ENCODE peak calls at places on chromosome 12, in five cellular contexts. One of them, this sample, is unnamed.
A peak's percentile ranks its signal among the peaks of the same experiment; 100 is the strongest.

GRCh38 chr12:8687846-8688601 is 9.8 kb upstream of the RIMKLB start:
- DNase-seq in AG09319: peak; percentile 54
- DNase-seq in hepatocyte: peak; percentile 81
- DNase-seq in tibial artery: peak; percentile 84
- DNase-seq in cardiac muscle cell: peak; percentile 90
- DNase-seq in this sample: no peak

GRCh38 chr12:120067901-120068300 is 48.7 kb downstream of the RAB35 start:
- DNase-seq in cardiac muscle cell: no peak
- DNase-seq in AG09319: no peak
- DNase-seq in hepatocyte: no peak
- DNase-seq in tibial artery: no peak
- DNase-seq in this sample: no peak

GRCh38 chr12:57740656-57741412 is 2.3 kb upstream of the AGAP2 start:
- DNase-seq in hepatocyte: no peak
- DNase-seq in AG09319: no peak
- DNase-seq in cardiac muscle cell: no peak
- DNase-seq in tibial artery: no peak
- DNase-seq in this sample: no peak

GRCh38 chr12:127075981-127076380 is 1191.0 kb upstream of the TMEM132C start:
- DNase-seq in hepatocyte: no peak
- DNase-seq in cardiac muscle cell: no peak
- DNase-seq in AG09319: no peak
- DNase-seq in tibial artery: no peak
- DNase-seq in this sample: no peak

GRCh38 chr12:108514973-108515814 is at the start of gene FICD:
- DNase-seq in AG09319: peak; percentile 89
- DNase-seq in tibial artery: peak; percentile 100
- DNase-seq in cardiac muscle cell: peak; percentile 98
- DNase-seq in hepatocyte: peak; percentile 99
- DNase-seq in this sample: peak; percentile 99

GRCh38 chr12:16310934-16311333 is 33.4 kb upstream of the SLC15A5 start:
- DNase-seq in AG09319: no peak
- DNase-seq in cardiac muscle cell: no peak
- DNase-seq in tibial artery: no peak
- DNase-seq in hepatocyte: no peak
- DNase-seq in this sample: no peak

GRCh38 chr12:92107094-92107493 is 38.6 kb downstream of the BTG1 start:
- DNase-seq in hepatocyte: no peak
- DNase-seq in AG09319: no peak
- DNase-seq in tibial artery: no peak
- DNase-seq in cardiac muscle cell: no peak
- DNase-seq in this sample: no peak

GRCh38 chr12:26135010-26135420 is 10.2 kb upstream of the BHLHE41 start:
- DNase-seq in cardiac muscle cell: peak; percentile 56
- DNase-seq in AG09319: no peak
- DNase-seq in hepatocyte: no peak
- DNase-seq in tibial artery: peak; percentile 68
- DNase-seq in this sample: no peak

GRCh38 chr12:6925543-6926279 is 2.0 kb upstream of the ATN1 start:
- DNase-seq in tibial artery: peak; percentile 92
- DNase-seq in AG09319: peak; percentile 64
- DNase-seq in hepatocyte: peak; percentile 82
- DNase-seq in cardiac muscle cell: peak; percentile 89
- DNase-seq in this sample: no peak

GRCh38 chr12:77830502-77830901 is at the start of gene NAV3:
- DNase-seq in AG09319: no peak
- DNase-seq in tibial artery: no peak
- DNase-seq in cardiac muscle cell: peak; percentile 71
- DNase-seq in hepatocyte: no peak
- DNase-seq in this sample: no peak

GRCh38 chr12:2198542-2198941 is 145.8 kb downstream of the CACNA1C start:
- DNase-seq in cardiac muscle cell: no peak
- DNase-seq in AG09319: no peak
- DNase-seq in tibial artery: peak; percentile 13
- DNase-seq in hepatocyte: no peak
- DNase-seq in this sample: no peak
- TF ChIP-seq CTCF in cardiac muscle cell: no peak
- TF ChIP-seq CTCF in AG09319: no peak
- TF ChIP-seq CTCF in tibial artery: no peak
- TF ChIP-seq CTCF in hepatocyte: no peak
- TF ChIP-seq CTCF in this sample: no peak

DNA sequence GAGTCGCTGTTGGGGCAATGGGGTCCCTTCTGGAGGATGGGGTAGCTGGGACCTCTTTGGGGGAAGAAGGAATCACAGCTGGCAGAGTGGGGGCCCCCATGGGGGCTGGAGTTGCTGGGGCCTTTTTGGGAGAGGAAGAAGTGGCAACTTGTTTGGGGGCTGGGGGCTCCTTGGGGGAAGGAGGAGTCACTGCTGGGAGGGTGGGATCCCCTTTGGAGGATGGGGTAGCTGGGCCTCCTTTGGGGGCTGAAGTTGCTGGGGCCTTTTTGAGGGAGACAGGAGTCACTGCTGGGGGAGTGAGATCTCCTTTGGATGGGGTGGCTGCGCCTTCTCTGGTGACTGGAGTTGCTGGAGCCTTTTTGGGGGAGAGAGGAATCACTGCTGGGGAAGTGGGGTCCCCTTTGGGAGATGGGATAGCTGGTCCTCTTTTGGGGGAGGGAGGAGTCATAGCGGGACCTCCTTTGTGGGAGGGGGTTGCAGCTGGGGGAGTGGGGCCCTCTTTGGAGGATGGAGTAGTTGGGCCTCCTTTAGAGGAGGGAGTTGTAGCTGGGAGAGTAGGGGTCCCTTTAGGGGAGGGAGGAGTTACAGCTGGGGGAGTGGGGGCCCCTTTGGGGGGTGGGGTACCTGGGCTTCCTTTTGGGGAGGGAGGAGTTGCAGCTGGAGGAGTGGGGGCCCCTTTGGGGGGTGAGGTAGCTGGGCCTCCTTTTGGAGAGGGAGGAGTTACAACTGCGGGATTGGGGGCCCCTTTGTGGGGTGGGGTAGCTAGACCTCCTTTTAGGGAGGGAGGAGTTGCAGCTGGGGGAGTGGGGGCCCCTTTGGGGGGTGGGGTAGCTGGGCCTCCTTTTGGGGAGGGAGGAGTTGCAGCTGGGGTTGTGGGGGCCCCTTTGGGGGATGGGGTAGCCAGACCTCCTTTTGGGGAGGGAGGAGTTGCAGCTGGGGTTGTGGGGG is 7.9 kb downstream of the NACA start:
- DNase-seq in cardiac muscle cell: no peak
- DNase-seq in AG09319: no peak
- DNase-seq in hepatocyte: no peak
- DNase-seq in tibial artery: peak; percentile 48
- DNase-seq in this sample: no peak
- TF ChIP-seq CTCF in cardiac muscle cell: no peak
- TF ChIP-seq CTCF in AG09319: no peak
- TF ChIP-seq CTCF in hepatocyte: no peak
- TF ChIP-seq CTCF in tibial artery: no peak
- TF ChIP-seq CTCF in this sample: no peak

DNA sequence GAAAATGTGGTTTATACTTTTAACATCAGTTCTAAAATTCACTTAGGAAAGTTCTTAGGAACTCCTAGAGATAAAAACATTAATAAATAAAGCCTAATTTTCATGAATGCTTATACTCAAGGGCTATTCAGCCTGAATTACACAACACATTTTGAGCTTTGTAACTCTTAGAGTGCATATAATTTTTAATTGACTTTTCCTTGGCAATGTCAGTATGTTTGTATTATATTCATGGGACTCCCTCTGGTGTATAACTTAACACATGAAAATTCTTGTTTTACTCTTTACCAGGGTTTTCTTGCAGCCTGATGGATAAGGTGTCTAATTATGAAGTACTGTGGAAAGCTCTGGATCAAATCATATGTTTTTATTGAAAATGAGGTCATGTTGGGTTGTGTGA is 150.6 kb upstream of the HMGA2 start:
- DNase-seq in cardiac muscle cell: peak; percentile 62
- DNase-seq in tibial artery: no peak
- DNase-seq in AG09319: no peak
- DNase-seq in hepatocyte: no peak
- DNase-seq in this sample: no peak
- TF ChIP-seq CTCF in cardiac muscle cell: peak; percentile 14
- TF ChIP-seq CTCF in tibial artery: peak; percentile 32
- TF ChIP-seq CTCF in AG09319: no peak
- TF ChIP-seq CTCF in hepatocyte: peak; percentile 14
- TF ChIP-seq CTCF in this sample: no peak

DNA sequence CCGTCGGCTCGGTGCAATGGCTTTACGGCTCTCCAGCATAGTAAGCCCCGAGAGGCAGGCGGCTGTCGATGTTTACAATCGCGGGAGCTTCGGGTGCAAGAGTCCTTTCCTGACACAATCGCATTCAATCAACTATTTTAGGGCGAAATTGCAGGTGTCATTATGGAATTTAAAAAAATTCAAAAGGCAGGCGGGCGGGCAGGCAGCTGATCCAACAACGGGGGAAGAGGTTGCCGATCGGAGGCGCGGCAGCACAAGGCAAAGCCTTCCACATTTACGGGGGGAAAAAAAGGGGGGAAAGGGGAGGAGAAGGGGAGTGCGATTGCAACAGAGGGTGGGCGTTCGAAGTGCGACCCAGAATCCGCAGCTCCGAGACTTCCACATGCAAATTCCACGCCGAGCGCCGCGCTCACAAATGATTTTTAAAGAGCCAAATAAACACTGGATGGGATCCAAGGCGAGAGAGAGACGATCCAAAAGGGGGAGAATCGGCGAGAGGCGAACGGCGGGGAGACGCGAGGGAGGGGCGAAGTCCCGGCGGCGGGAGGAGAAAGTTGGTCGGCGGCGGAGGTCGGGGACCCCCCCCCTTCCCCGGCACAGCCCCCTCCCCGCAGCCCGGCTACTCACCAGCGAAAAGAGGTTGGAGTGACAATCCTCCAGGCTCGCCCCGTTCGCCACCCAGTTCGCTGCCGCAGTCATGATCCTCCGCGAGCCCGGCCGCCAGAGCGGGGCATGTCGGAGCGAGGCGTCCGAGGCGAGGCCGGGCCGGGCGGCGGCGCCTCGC is 868 bp downstream of the MED13L start:
- DNase-seq in hepatocyte: peak; percentile 89
- DNase-seq in tibial artery: peak; percentile 81
- DNase-seq in cardiac muscle cell: peak; percentile 79
- DNase-seq in AG09319: peak; percentile 28
- DNase-seq in this sample: peak; percentile 33
- TF ChIP-seq CTCF in hepatocyte: peak; percentile 30
- TF ChIP-seq CTCF in tibial artery: no peak
- TF ChIP-seq CTCF in cardiac muscle cell: no peak
- TF ChIP-seq CTCF in AG09319: peak; percentile 31
- TF ChIP-seq CTCF in this sample: no peak

GRCh38 chr12:103503546-103504480 is 8.0 kb upstream of the C12orf42 start:
- DNase-seq in AG09319: no peak
- DNase-seq in hepatocyte: peak; percentile 60
- DNase-seq in tibial artery: no peak
- DNase-seq in cardiac muscle cell: no peak
- DNase-seq in this sample: no peak
- TF ChIP-seq CTCF in AG09319: no peak
- TF ChIP-seq CTCF in hepatocyte: peak; percentile 48
- TF ChIP-seq CTCF in tibial artery: no peak
- TF ChIP-seq CTCF in cardiac muscle cell: no peak
- TF ChIP-seq CTCF in this sample: no peak

GRCh38 chr12:3311027-3311402 is 180.0 kb upstream of the PRMT8 start:
- DNase-seq in hepatocyte: peak; percentile 82
- DNase-seq in AG09319: no peak
- DNase-seq in cardiac muscle cell: no peak
- DNase-seq in tibial artery: no peak
- DNase-seq in this sample: no peak

GRCh38 chr12:3313066-3313465 is 177.9 kb upstream of the PRMT8 start:
- DNase-seq in cardiac muscle cell: no peak
- DNase-seq in AG09319: peak; percentile 67
- DNase-seq in tibial artery: no peak
- DNase-seq in hepatocyte: no peak
- DNase-seq in this sample: no peak

GRCh38 chr12:3309805-3310204 is 181.2 kb upstream of the PRMT8 start:
- DNase-seq in hepatocyte: no peak
- DNase-seq in cardiac muscle cell: no peak
- DNase-seq in AG09319: no peak
- DNase-seq in tibial artery: no peak
- DNase-seq in this sample: no peak

GRCh38 chr12:3310271-3311026 is 180.6 kb upstream of the PRMT8 start:
- DNase-seq in cardiac muscle cell: no peak
- DNase-seq in AG09319: no peak
- DNase-seq in tibial artery: no peak
- DNase-seq in hepatocyte: no peak
- DNase-seq in this sample: no peak

DNA sequence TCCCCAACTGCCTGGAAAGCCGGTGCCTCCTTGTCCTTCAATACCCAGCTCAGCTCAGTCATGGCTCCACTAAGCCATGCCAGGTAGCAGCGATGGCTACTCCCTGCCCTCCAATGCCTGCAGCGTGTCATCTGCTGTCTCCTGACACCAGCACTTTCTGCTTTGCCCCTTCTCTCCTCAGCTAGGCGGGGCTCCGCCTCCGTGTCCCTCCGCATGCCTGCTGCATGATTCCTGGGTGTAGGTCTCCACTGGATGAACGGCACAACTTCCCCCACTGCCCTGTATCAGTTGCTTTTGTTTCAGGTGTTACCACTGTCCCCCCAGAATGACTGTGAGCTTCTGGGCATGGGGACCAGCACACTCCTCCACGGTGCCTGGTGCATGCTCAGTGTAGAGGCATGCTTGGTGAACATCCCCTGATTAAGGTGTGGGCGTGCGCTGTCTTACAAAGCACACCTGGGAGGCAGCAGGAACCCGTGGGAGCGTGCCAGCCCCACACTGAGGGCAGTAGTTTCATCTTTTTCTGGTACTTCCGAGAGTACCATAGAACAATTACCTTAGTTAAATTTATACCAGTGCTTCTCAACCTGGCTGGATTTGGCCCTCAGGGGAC is 179.4 kb upstream of the PRMT8 start:
- DNase-seq in AG09319: no peak
- DNase-seq in hepatocyte: no peak
- DNase-seq in cardiac muscle cell: no peak
- DNase-seq in tibial artery: no peak
- DNase-seq in this sample: no peak
- TF ChIP-seq CTCF in AG09319: no peak
- TF ChIP-seq CTCF in hepatocyte: no peak
- TF ChIP-seq CTCF in cardiac muscle cell: no peak
- TF ChIP-seq CTCF in tibial artery: no peak
- TF ChIP-seq CTCF in this sample: no peak

GRCh38 chr12:71484272-71484905 is 44.8 kb downstream of the LGR5 start:
- DNase-seq in AG09319: no peak
- DNase-seq in cardiac muscle cell: no peak
- DNase-seq in hepatocyte: no peak
- DNase-seq in tibial artery: no peak
- DNase-seq in this sample: no peak
- TF ChIP-seq CTCF in AG09319: no peak
- TF ChIP-seq CTCF in cardiac muscle cell: no peak
- TF ChIP-seq CTCF in hepatocyte: no peak
- TF ChIP-seq CTCF in tibial artery: no peak
- TF ChIP-seq CTCF in this sample: no peak